ENCODE peak calls at places on chromosomes 13 and 19, in six cellular contexts. C is bronchial epithelial cell; W is adrenal gland; O is CD8-positive, alpha-beta T cell; H is astrocyte; G is tibial nerve. D is an unnamed sample.

GRCh38 chr19:53333071-53333465 is 481 bp upstream of the ZNF845 start:
- DNase-seq in C (no peak), W (peak; percentile 62), O (peak; percentile 15), H (no peak), G (no peak), D (peak; percentile 77)

GRCh38 chr13:23212621-23213020 is 31.8 kb downstream of the SGCG start:
- DNase-seq in C (peak; percentile 2), W (no peak), O (no peak), H (peak; percentile 33), G (no peak), D (no peak)

GRCh38 chr19:38361633-38362075 is 12.7 kb upstream of the PSMD8 start:
- DNase-seq in C (peak; percentile 71), W (peak; percentile 65), O (peak; percentile 40), H (peak; percentile 59), G (peak; percentile 22), D (peak; percentile 92)

GRCh38 chr19:11324748-11325389 is 14.6 kb downstream of the RAB3D start:
- DNase-seq in C (no peak), W (no peak), O (no peak), H (no peak), G (no peak), D (no peak)

GRCh38 chr13:42895781-42896180 is 96.3 kb downstream of the EPSTI1 start:
- DNase-seq in C (no peak), W (peak; percentile 24), O (no peak), H (no peak), G (no peak), D (no peak)

GRCh38 chr13:25214371-25215252 is 42.5 kb upstream of the AMER2 start:
- DNase-seq in C (peak; percentile 17), W (peak; percentile 46), O (no peak), H (peak; percentile 28), G (peak; percentile 43), D (peak; percentile 16)

GRCh38 chr19:54335164-54335563 is 3.8 kb downstream of the LILRA4 start:
- DNase-seq in C (no peak), W (no peak), O (no peak), H (no peak), G (no peak), D (no peak)

GRCh38 chr19:15279326-15279904 is 47.2 kb upstream of the EPHX3 start:
- DNase-seq in C (no peak), W (no peak), O (no peak), H (no peak), G (no peak), D (no peak)

GRCh38 chr19:4815426-4816387 is 15.8 kb downstream of the TICAM1 start:
- DNase-seq in C (peak; percentile 79), W (peak; percentile 92), O (peak; percentile 53), H (peak; percentile 86), G (peak; percentile 74), D (peak; percentile 94)

GRCh38 chr19:56601375-56601774 is 6.3 kb downstream of the ZNF71 start:
- DNase-seq in C (peak; percentile 23), W (no peak), O (no peak), H (peak; percentile 16), G (no peak), D (no peak)

GRCh38 chr13:77386046-77386445 is 59.2 kb upstream of the MYCBP2 start:
- DNase-seq in C (peak; percentile 9), W (no peak), O (no peak), H (peak; percentile 15), G (no peak), D (no peak)

GRCh38 chr19:15200575-15201364 is at the start of gene NOTCH3:
- DNase-seq in C (no peak), W (no peak), O (no peak), H (no peak), G (no peak), D (no peak)

GRCh38 chr13:49319555-49320350 is 72.0 kb downstream of the CDADC1 start:
- DNase-seq in C (no peak), W (no peak), O (no peak), H (peak; percentile 27), G (no peak), D (no peak)

GRCh38 chr13:24716011-24716410 is 35.8 kb downstream of the ATP12A start:
- DNase-seq in C (no peak), W (no peak), O (no peak), H (no peak), G (no peak), D (peak; percentile 29)

GRCh38 chr13:77800219-77800618 is 102.7 kb downstream of the SLAIN1 start:
- DNase-seq in C (no peak), W (no peak), O (no peak), H (peak; percentile 20), G (no peak), D (no peak)

GRCh38 chr13:73417012-73417615 is 358.3 kb downstream of the KLF5 start:
- DNase-seq in C (no peak), W (no peak), O (no peak), H (no peak), G (no peak), D (no peak)

GRCh38 chr13:97028441-97029299 is 34.4 kb upstream of the OXGR1 start:
- DNase-seq in C (peak; percentile 37), W (peak; percentile 65), O (peak; percentile 13), H (peak; percentile 12), G (peak; percentile 60), D (peak; percentile 81)

GRCh38 chr19:8305798-8306197 is 2.4 kb downstream of the CD320 start:
- DNase-seq in C (no peak), W (peak; percentile 21), O (no peak), H (no peak), G (peak; percentile 3), D (peak; percentile 24)

GRCh38 chr13:51148952-51149573 is 38.0 kb upstream of the C13orf42 start:
- DNase-seq in C (peak; percentile 35), W (peak; percentile 59), O (no peak), H (peak; percentile 47), G (no peak), D (no peak)

GRCh38 chr13:31910633-31911032 is 120.9 kb upstream of the FRY start:
- DNase-seq in C (no peak), W (no peak), O (no peak), H (no peak), G (no peak), D (no peak)

GRCh38 chr19:3409346-3410064 is 43.1 kb downstream of the NFIC start:
- DNase-seq in C (no peak), W (peak; percentile 75), O (no peak), H (no peak), G (peak; percentile 47), D (no peak)

GRCh38 chr19:30567535-30568232 is 195.5 kb downstream of the ZNF536 start:
- DNase-seq in C (no peak), W (no peak), O (no peak), H (no peak), G (no peak), D (no peak)

GRCh38 chr19:1417681-1418493 is 10.5 kb downstream of the DAZAP1 start:
- DNase-seq in C (no peak), W (no peak), O (no peak), H (no peak), G (no peak), D (no peak)

GRCh38 chr19:1418494-1418775 is 11.0 kb downstream of the DAZAP1 start:
- DNase-seq in C (no peak), W (no peak), O (no peak), H (no peak), G (no peak), D (no peak)

GRCh38 chr19:1417145-1417544 is 9.8 kb downstream of the DAZAP1 start:
- DNase-seq in C (peak; percentile 30), W (peak; percentile 77), O (no peak), H (peak; percentile 87), G (no peak), D (no peak)

GRCh38 chr19:1418951-1419735 is 11.8 kb downstream of the DAZAP1 start:
- DNase-seq in C (no peak), W (no peak), O (no peak), H (no peak), G (no peak), D (no peak)

GRCh38 chr19:1416014-1416841 is 8.8 kb downstream of the DAZAP1 start:
- DNase-seq in C (peak; percentile 51), W (no peak), O (no peak), H (peak; percentile 40), G (no peak), D (no peak)
- TF ChIP-seq CTCF in C (no peak), W (no peak), O (no peak), H (no peak), G (no peak), D (no peak)

GRCh38 chr19:13920524-13920923 is 14.5 kb downstream of the CC2D1A start:
- DNase-seq in C (no peak), W (no peak), O (no peak), H (no peak), G (no peak), D (no peak)
- H3K36me3 ChIP-seq in C (peaks cover 43% of the 10 kb centered on the region), W (peaks cover 62% of the 10 kb centered on the region), O (peaks cover 11% of the 10 kb centered on the region), H (peaks cover 3% of the 10 kb centered on the region), G (peaks cover 42% of the 10 kb centered on the region), D (peaks cover 6% of the 10 kb centered on the region)

DNA sequence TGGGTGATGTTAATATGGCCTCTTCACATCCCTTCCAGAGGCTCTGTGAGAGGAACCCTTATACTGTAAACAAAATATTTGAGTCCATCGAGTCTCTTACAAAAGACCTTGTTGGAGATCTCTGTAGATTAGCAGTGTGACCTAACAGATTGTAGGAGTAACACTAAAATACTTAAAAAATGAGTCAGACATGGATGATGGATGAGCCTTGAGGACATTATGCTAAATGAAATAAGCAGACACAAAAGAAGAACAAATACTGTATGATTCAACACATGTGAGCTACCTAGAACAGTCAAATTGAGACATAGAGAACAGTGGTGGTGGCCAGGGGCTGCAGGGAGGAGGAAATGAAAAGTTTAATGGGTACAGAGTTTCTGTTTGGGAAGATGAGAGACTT is 152.2 kb upstream of the UBL3 start:
- DNase-seq in C (peak; percentile 94), W (no peak), O (no peak), H (peak; percentile 92), G (no peak), D (no peak)
- H3K4me3 ChIP-seq in C (no peak overlapping the region), W (no peak overlapping the region), O (no peak overlapping the region), H (no peak overlapping the region), G (no peak overlapping the region), D (no peak overlapping the region)

GRCh38 chr13:33798023-33798422 is 19.9 kb upstream of the RFC3 start:
- DNase-seq in C (no peak), W (no peak), O (no peak), H (no peak), G (no peak), D (no peak)

GRCh38 chr13:33796095-33796494 is 21.9 kb upstream of the RFC3 start:
- DNase-seq in C (no peak), W (no peak), O (no peak), H (no peak), G (no peak), D (no peak)

GRCh38 chr13:33797622-33798021 is 20.3 kb upstream of the RFC3 start:
- DNase-seq in C (no peak), W (no peak), O (no peak), H (peak; percentile 36), G (no peak), D (no peak)

GRCh38 chr13:33800646-33801186 is 17.2 kb upstream of the RFC3 start:
- DNase-seq in C (no peak), W (no peak), O (no peak), H (no peak), G (no peak), D (no peak)

DNA sequence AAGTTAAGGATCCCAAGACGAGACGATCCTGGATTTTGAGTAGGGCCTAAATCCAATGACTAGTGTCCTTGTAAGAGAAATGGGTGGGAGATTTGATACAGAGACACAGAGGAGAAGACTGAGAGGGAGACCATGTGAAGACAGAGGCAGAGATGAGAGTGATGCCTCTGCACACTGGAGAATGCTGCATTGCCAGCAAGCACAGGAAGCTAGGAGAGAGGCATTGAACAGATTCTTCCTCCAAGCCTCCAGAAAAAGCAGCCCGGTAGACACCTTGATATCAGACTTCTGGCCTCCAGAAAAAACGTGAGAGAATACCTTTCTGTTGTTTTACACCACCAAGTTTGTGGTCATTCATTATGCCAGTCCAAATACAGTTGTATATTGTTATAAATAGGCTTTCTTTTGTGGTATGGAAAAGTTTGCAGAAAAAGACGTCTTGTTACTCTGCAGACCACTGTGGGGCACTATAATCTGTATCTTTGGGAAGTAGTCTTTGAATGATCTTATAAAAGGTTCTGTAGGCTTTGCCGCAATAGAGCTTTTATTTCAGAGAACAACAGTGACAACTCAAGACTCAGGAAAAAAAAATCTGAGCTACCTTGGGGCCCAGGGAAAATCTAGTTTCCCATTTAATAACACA is 17.9 kb upstream of the RFC3 start:
- DNase-seq in C (peak; percentile 43), W (no peak), O (no peak), H (peak; percentile 35), G (no peak), D (no peak)
- TF ChIP-seq CTCF in C (peak; percentile 19), W (peak; percentile 22), O (no peak), H (peak; percentile 46), G (peak; percentile 54), D (peak; percentile 42)

D was measured in Caco-2.